ENCODE peak calls at places on chromosomes 6 and 20, in eight cellular contexts. One of them, this sample, is unnamed. For H3K4me1, the result is how much of the 10 kb centered on the place peaks cover.

GRCh38 chr6:156934054-156934424 is 156.9 kb downstream of the ARID1B start:
- DNase-seq in psoas muscle: no peak
- DNase-seq in Peyer's patch: no peak
- DNase-seq in lung: no peak
- DNase-seq in body of pancreas: no peak
- DNase-seq in heart left ventricle: no peak
- DNase-seq in pancreas: no peak
- DNase-seq in heart right ventricle: no peak
- DNase-seq in this sample: peak

GRCh38 chr6:2103644-2104523 is 141.5 kb downstream of the GMDS start:
- DNase-seq in pancreas: no peak
- DNase-seq in Peyer's patch: no peak
- DNase-seq in heart left ventricle: no peak
- DNase-seq in psoas muscle: no peak
- DNase-seq in heart right ventricle: no peak
- DNase-seq in body of pancreas: peak
- DNase-seq in lung: no peak
- DNase-seq in this sample: peak

GRCh38 chr6:127119361-127120108 is 1.1 kb downstream of the RSPO3 start:
- DNase-seq in psoas muscle: peak
- DNase-seq in Peyer's patch: no peak
- DNase-seq in heart right ventricle: no peak
- DNase-seq in heart left ventricle: no peak
- DNase-seq in pancreas: peak
- DNase-seq in body of pancreas: no peak
- DNase-seq in lung: no peak
- DNase-seq in this sample: no peak

GRCh38 chr6:36595168-36595818 is 1.1 kb downstream of the SRSF3 start:
- DNase-seq in heart right ventricle: no peak
- DNase-seq in psoas muscle: no peak
- DNase-seq in heart left ventricle: no peak
- DNase-seq in body of pancreas: peak
- DNase-seq in pancreas: no peak
- DNase-seq in lung: no peak
- DNase-seq in Peyer's patch: peak
- DNase-seq in this sample: peak

GRCh38 chr6:45075246-45075645 is 252.9 kb upstream of the RUNX2 start:
- DNase-seq in Peyer's patch: no peak
- DNase-seq in pancreas: no peak
- DNase-seq in heart left ventricle: no peak
- DNase-seq in psoas muscle: no peak
- DNase-seq in body of pancreas: no peak
- DNase-seq in heart right ventricle: no peak
- DNase-seq in lung: no peak
- DNase-seq in this sample: peak

GRCh38 chr20:54025166-54025835 is 45.1 kb downstream of the BCAS1 start:
- DNase-seq in heart right ventricle: no peak
- DNase-seq in psoas muscle: no peak
- DNase-seq in lung: no peak
- DNase-seq in heart left ventricle: no peak
- DNase-seq in Peyer's patch: no peak
- DNase-seq in body of pancreas: no peak
- DNase-seq in pancreas: no peak
- DNase-seq in this sample: no peak

GRCh38 chr6:56288347-56288746 is 41.0 kb upstream of the COL21A1 start:
- DNase-seq in body of pancreas: no peak
- DNase-seq in Peyer's patch: no peak
- DNase-seq in pancreas: no peak
- DNase-seq in psoas muscle: no peak
- DNase-seq in heart right ventricle: no peak
- DNase-seq in lung: no peak
- DNase-seq in heart left ventricle: no peak
- DNase-seq in this sample: peak

GRCh38 chr6:163777706-163778105 is 363.2 kb downstream of the QKI start:
- DNase-seq in Peyer's patch: no peak
- DNase-seq in lung: no peak
- DNase-seq in pancreas: no peak
- DNase-seq in psoas muscle: no peak
- DNase-seq in heart right ventricle: no peak
- DNase-seq in body of pancreas: no peak
- DNase-seq in heart left ventricle: no peak
- DNase-seq in this sample: no peak

GRCh38 chr20:10316582-10316981 is 98.0 kb downstream of the SNAP25 start:
- DNase-seq in Peyer's patch: no peak
- DNase-seq in lung: no peak
- DNase-seq in heart right ventricle: no peak
- DNase-seq in psoas muscle: no peak
- DNase-seq in heart left ventricle: no peak
- DNase-seq in body of pancreas: no peak
- DNase-seq in pancreas: no peak
- DNase-seq in this sample: peak

GRCh38 chr6:168221497-168222079 is 98.0 kb downstream of the DACT2 start:
- DNase-seq in heart left ventricle: no peak
- DNase-seq in heart right ventricle: no peak
- DNase-seq in lung: no peak
- DNase-seq in pancreas: no peak
- DNase-seq in psoas muscle: no peak
- DNase-seq in Peyer's patch: no peak
- DNase-seq in body of pancreas: no peak
- DNase-seq in this sample: no peak

GRCh38 chr6:484086-484728 is 92.7 kb downstream of the IRF4 start:
- DNase-seq in lung: no peak
- DNase-seq in heart right ventricle: no peak
- DNase-seq in psoas muscle: no peak
- DNase-seq in heart left ventricle: no peak
- DNase-seq in body of pancreas: no peak
- DNase-seq in pancreas: no peak
- DNase-seq in Peyer's patch: no peak
- DNase-seq in this sample: no peak

GRCh38 chr6:128570439-128571063 is 50.2 kb upstream of the PTPRK start:
- DNase-seq in psoas muscle: no peak
- DNase-seq in pancreas: no peak
- DNase-seq in lung: no peak
- DNase-seq in body of pancreas: no peak
- DNase-seq in heart left ventricle: no peak
- DNase-seq in Peyer's patch: no peak
- DNase-seq in heart right ventricle: no peak
- DNase-seq in this sample: peak

GRCh38 chr6:116420341-116420740 is 40.8 kb upstream of the CALHM6 start:
- DNase-seq in body of pancreas: no peak
- DNase-seq in heart left ventricle: no peak
- DNase-seq in psoas muscle: no peak
- DNase-seq in pancreas: no peak
- DNase-seq in heart right ventricle: no peak
- DNase-seq in lung: no peak
- DNase-seq in Peyer's patch: no peak
- DNase-seq in this sample: no peak
- H3K4me1 ChIP-seq in body of pancreas: under half
- H3K4me1 ChIP-seq in heart left ventricle: under half
- H3K4me1 ChIP-seq in psoas muscle: under half
- H3K4me1 ChIP-seq in pancreas: under half
- H3K4me1 ChIP-seq in heart right ventricle: under half
- H3K4me1 ChIP-seq in lung: under half
- H3K4me1 ChIP-seq in Peyer's patch: under half
- H3K4me1 ChIP-seq in this sample: under half

GRCh38 chr6:25411316-25411961 is 132.3 kb downstream of the CARMIL1 start:
- DNase-seq in psoas muscle: no peak
- DNase-seq in body of pancreas: no peak
- DNase-seq in Peyer's patch: no peak
- DNase-seq in heart right ventricle: no peak
- DNase-seq in lung: no peak
- DNase-seq in pancreas: no peak
- DNase-seq in heart left ventricle: no peak
- DNase-seq in this sample: no peak
- H3K4me1 ChIP-seq in psoas muscle: under half
- H3K4me1 ChIP-seq in body of pancreas: under half
- H3K4me1 ChIP-seq in Peyer's patch: under half
- H3K4me1 ChIP-seq in heart right ventricle: under half
- H3K4me1 ChIP-seq in lung: under half
- H3K4me1 ChIP-seq in pancreas: under half
- H3K4me1 ChIP-seq in heart left ventricle: under half
- H3K4me1 ChIP-seq in this sample: under half

GRCh38 chr20:45235995-45236394 is 14.8 kb downstream of the SEMG2 start:
- DNase-seq in Peyer's patch: no peak
- DNase-seq in body of pancreas: peak
- DNase-seq in pancreas: no peak
- DNase-seq in psoas muscle: no peak
- DNase-seq in heart left ventricle: no peak
- DNase-seq in heart right ventricle: no peak
- DNase-seq in lung: peak
- DNase-seq in this sample: peak

GRCh38 chr20:45229264-45230056 is 8.3 kb downstream of the SEMG2 start:
- DNase-seq in psoas muscle: no peak
- DNase-seq in heart left ventricle: no peak
- DNase-seq in body of pancreas: peak
- DNase-seq in pancreas: peak
- DNase-seq in Peyer's patch: no peak
- DNase-seq in lung: peak
- DNase-seq in heart right ventricle: peak
- DNase-seq in this sample: peak

GRCh38 chr20:45226287-45226686 is 5.1 kb downstream of the SEMG2 start:
- DNase-seq in heart right ventricle: no peak
- DNase-seq in lung: no peak
- DNase-seq in Peyer's patch: no peak
- DNase-seq in pancreas: no peak
- DNase-seq in body of pancreas: no peak
- DNase-seq in heart left ventricle: no peak
- DNase-seq in psoas muscle: no peak
- DNase-seq in this sample: no peak

DNA sequence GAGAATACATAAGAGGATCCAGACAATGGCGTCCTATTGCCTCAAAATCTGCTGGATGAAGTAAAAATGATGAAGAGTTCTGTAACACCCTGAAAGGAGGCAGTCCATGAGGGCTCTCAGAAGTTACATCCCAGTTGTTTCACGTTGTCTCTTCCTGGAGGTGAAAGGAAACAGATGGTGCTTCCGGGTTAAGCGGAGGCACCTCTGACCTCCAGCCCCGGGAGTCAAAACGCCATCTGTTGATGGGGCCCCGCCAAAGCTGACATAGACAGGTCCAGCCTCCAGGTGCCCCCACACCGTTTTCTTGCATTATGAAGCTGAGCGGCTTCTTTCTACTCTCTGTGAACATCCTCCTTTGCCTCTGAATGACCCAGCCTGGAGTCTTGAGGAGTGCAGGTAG is 9.5 kb downstream of the SEMG2 start:
- DNase-seq in pancreas: no peak
- DNase-seq in body of pancreas: no peak
- DNase-seq in Peyer's patch: no peak
- DNase-seq in psoas muscle: no peak
- DNase-seq in heart right ventricle: no peak
- DNase-seq in lung: no peak
- DNase-seq in heart left ventricle: no peak
- DNase-seq in this sample: no peak
- H3K4me1 ChIP-seq in pancreas: under half
- H3K4me1 ChIP-seq in body of pancreas: under half
- H3K4me1 ChIP-seq in Peyer's patch: under half
- H3K4me1 ChIP-seq in psoas muscle: under half
- H3K4me1 ChIP-seq in heart right ventricle: under half
- H3K4me1 ChIP-seq in lung: under half
- H3K4me1 ChIP-seq in heart left ventricle: under half
- H3K4me1 ChIP-seq in this sample: under half

GRCh38 chr20:47878601-47879004 is 93.3 kb upstream of the SULF2 start:
- DNase-seq in heart left ventricle: no peak
- DNase-seq in heart right ventricle: no peak
- DNase-seq in pancreas: no peak
- DNase-seq in Peyer's patch: no peak
- DNase-seq in psoas muscle: no peak
- DNase-seq in lung: no peak
- DNase-seq in body of pancreas: no peak
- DNase-seq in this sample: peak
- H3K4me1 ChIP-seq in heart left ventricle: under half
- H3K4me1 ChIP-seq in heart right ventricle: under half
- H3K4me1 ChIP-seq in pancreas: under half
- H3K4me1 ChIP-seq in Peyer's patch: under half
- H3K4me1 ChIP-seq in psoas muscle: under half
- H3K4me1 ChIP-seq in lung: under half
- H3K4me1 ChIP-seq in body of pancreas: under half
- H3K4me1 ChIP-seq in this sample: under half

GRCh38 chr20:1810926-1811620 is 84.1 kb upstream of the SIRPA start:
- DNase-seq in Peyer's patch: peak
- DNase-seq in lung: no peak
- DNase-seq in heart right ventricle: no peak
- DNase-seq in body of pancreas: peak
- DNase-seq in psoas muscle: no peak
- DNase-seq in pancreas: no peak
- DNase-seq in heart left ventricle: peak
- DNase-seq in this sample: no peak

GRCh38 chr20:1815502-1816085 is 79.6 kb upstream of the SIRPA start:
- DNase-seq in psoas muscle: no peak
- DNase-seq in body of pancreas: no peak
- DNase-seq in heart right ventricle: no peak
- DNase-seq in Peyer's patch: no peak
- DNase-seq in heart left ventricle: no peak
- DNase-seq in lung: no peak
- DNase-seq in pancreas: no peak
- DNase-seq in this sample: no peak

GRCh38 chr20:1811621-1812498 is 83.3 kb upstream of the SIRPA start:
- DNase-seq in heart left ventricle: no peak
- DNase-seq in Peyer's patch: no peak
- DNase-seq in body of pancreas: peak
- DNase-seq in psoas muscle: no peak
- DNase-seq in heart right ventricle: no peak
- DNase-seq in pancreas: no peak
- DNase-seq in lung: no peak
- DNase-seq in this sample: no peak

GRCh38 chr20:1813674-1814635 is 81.3 kb upstream of the SIRPA start:
- DNase-seq in body of pancreas: no peak
- DNase-seq in heart right ventricle: no peak
- DNase-seq in lung: no peak
- DNase-seq in heart left ventricle: no peak
- DNase-seq in Peyer's patch: no peak
- DNase-seq in psoas muscle: no peak
- DNase-seq in pancreas: no peak
- DNase-seq in this sample: no peak

GRCh38 chr20:1813101-1813529 is 82.1 kb upstream of the SIRPA start:
- DNase-seq in body of pancreas: peak
- DNase-seq in psoas muscle: peak
- DNase-seq in Peyer's patch: no peak
- DNase-seq in pancreas: no peak
- DNase-seq in heart left ventricle: peak
- DNase-seq in lung: peak
- DNase-seq in heart right ventricle: peak
- DNase-seq in this sample: peak
- H3K4me1 ChIP-seq in body of pancreas: under half
- H3K4me1 ChIP-seq in psoas muscle: under half
- H3K4me1 ChIP-seq in Peyer's patch: under half
- H3K4me1 ChIP-seq in pancreas: under half
- H3K4me1 ChIP-seq in heart left ventricle: half or more
- H3K4me1 ChIP-seq in lung: under half
- H3K4me1 ChIP-seq in heart right ventricle: half or more
- H3K4me1 ChIP-seq in this sample: half or more

DNA sequence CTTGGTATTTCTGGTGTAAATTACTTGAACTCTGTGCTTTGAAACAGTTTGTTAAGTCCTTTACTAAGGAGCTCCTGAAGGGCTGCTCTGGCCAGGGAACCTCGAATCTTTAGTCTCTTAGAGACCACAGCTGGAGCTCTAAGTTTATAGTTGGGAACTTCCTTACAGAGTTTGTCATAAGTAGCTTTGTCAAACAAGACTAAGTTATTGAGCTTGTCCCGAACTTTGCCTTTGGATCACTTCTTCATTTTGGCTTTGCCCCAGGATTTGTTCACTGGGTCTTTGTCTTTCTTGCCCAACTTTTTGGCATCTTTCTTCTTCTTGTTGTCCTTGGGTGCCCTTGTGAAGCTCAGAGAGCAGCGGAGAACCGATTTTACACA is 64.8 kb downstream of the FAM50B start:
- DNase-seq in psoas muscle: no peak
- DNase-seq in heart right ventricle: no peak
- DNase-seq in Peyer's patch: no peak
- DNase-seq in lung: no peak
- DNase-seq in pancreas: no peak
- DNase-seq in body of pancreas: no peak
- DNase-seq in heart left ventricle: no peak
- DNase-seq in this sample: peak
- H3K4me1 ChIP-seq in psoas muscle: half or more
- H3K4me1 ChIP-seq in heart right ventricle: under half
- H3K4me1 ChIP-seq in Peyer's patch: under half
- H3K4me1 ChIP-seq in lung: under half
- H3K4me1 ChIP-seq in pancreas: under half
- H3K4me1 ChIP-seq in body of pancreas: half or more
- H3K4me1 ChIP-seq in heart left ventricle: under half
- H3K4me1 ChIP-seq in this sample: under half